ENCODE peak calls at places on chromosome 19, in five cellular contexts. P is NCI-H2081, S is T-helper 22 cell, L is GM12865, N is non-pigmented ciliary epithelial cell. D is an unnamed sample.

GRCh38 chr19:6828306-6828697 is 55.8 kb downstream of the VAV1 start:
- DNase-seq in P (no peak), S (no peak), L (no peak), N (no peak), D (no peak)

GRCh38 chr19:4014541-4015491 is 7.3 kb downstream of the PIAS4 start:
- DNase-seq in P (no peak), S (no peak), L (no peak), N (no peak), D (no peak)

GRCh38 chr19:43589680-43590079 is 6.3 kb downstream of the IRGQ start:
- DNase-seq in P (no peak), S (no peak), L (peak), N (no peak), D (no peak)

GRCh38 chr19:52527954-52528326 is 472 bp downstream of the ZNF808 start:
- DNase-seq in P (no peak), S (no peak), L (peak), N (no peak), D (no peak)

GRCh38 chr19:43464089-43464775 is 1.2 kb downstream of the LYPD3 start:
- DNase-seq in P (no peak), S (no peak), L (no peak), N (no peak), D (peak)

GRCh38 chr19:11797491-11797890 is 832 bp upstream of the ZNF491 start:
- DNase-seq in P (peak), S (peak), L (peak), N (peak), D (peak)

GRCh38 chr19:30854661-30855060 is 482.5 kb downstream of the ZNF536 start:
- DNase-seq in P (no peak), S (no peak), L (no peak), N (no peak), D (no peak)

GRCh38 chr19:58009666-58010301 is 7.2 kb upstream of the ZNF606 start:
- DNase-seq in P (no peak), S (no peak), L (peak), N (peak), D (peak)

GRCh38 chr19:8663920-8664670 is 33.7 kb downstream of the NFILZ start:
- DNase-seq in P (no peak), S (no peak), L (peak), N (no peak), D (peak)

GRCh38 chr19:7917292-7918061 is 2.7 kb upstream of the SNAPC2 start:
- DNase-seq in P (peak), S (peak), L (peak), N (no peak), D (peak)

GRCh38 chr19:1384085-1384462 is 367 bp downstream of the NDUFS7 start:
- DNase-seq in P (no peak), S (no peak), L (no peak), N (no peak), D (no peak)

GRCh38 chr19:38417544-38418506 is 8.2 kb downstream of the RASGRP4 start:
- DNase-seq in P (peak), S (peak), L (peak), N (no peak), D (peak)

GRCh38 chr19:48806518-48806817 is 4.4 kb downstream of the BCAT2 start:
- DNase-seq in P (no peak), S (no peak), L (no peak), N (no peak), D (peak)

GRCh38 chr19:54481326-54481930 is 8.3 kb upstream of the CDC42EP5 start:
- DNase-seq in P (peak), S (no peak), L (peak), N (no peak), D (peak)

GRCh38 chr19:35350591-35350990 is 2.9 kb downstream of the FFAR1 start:
- DNase-seq in P (no peak), S (no peak), L (peak), N (no peak), D (peak)

GRCh38 chr19:45528744-45529453 is 21.6 kb downstream of the VASP start:
- DNase-seq in P (peak), S (no peak), L (no peak), N (no peak), D (no peak)

GRCh38 chr19:41097302-41097701 is 9.1 kb downstream of the CYP2A13 start:
- DNase-seq in P (no peak), S (no peak), L (no peak), N (no peak), D (no peak)

GRCh38 chr19:35755160-35755549 is 1.7 kb downstream of the HSPB6 start:
- DNase-seq in P (no peak), S (no peak), L (no peak), N (no peak), D (no peak)

GRCh38 chr19:39297931-39298634 is 1.9 kb downstream of the IFNL1 start:
- DNase-seq in P (no peak), S (no peak), L (no peak), N (no peak), D (no peak)

GRCh38 chr19:17829855-17830566 is 8.7 kb upstream of the INSL3 start:
- DNase-seq in P (peak), S (no peak), L (no peak), N (no peak), D (no peak)

GRCh38 chr19:13864513-13865242 is 12.3 kb upstream of the NANOS3 start:
- DNase-seq in P (no peak), S (no peak), L (no peak), N (no peak), D (no peak)

GRCh38 chr19:36120984-36121358 is 5.7 kb downstream of the TBCB start:
- DNase-seq in P (no peak), S (no peak), L (no peak), N (no peak), D (peak)

GRCh38 chr19:41860419-41861097 is 503 bp downstream of the RPS19 start:
- DNase-seq in P (no peak), S (no peak), L (peak), N (no peak), D (no peak)

GRCh38 chr19:2495130-2495641 is 19.3 kb downstream of the GADD45B start:
- DNase-seq in P (peak), S (no peak), L (no peak), N (no peak), D (no peak)

GRCh38 chr19:31882709-31883108 is 462.7 kb upstream of the ZNF507 start:
- DNase-seq in P (no peak), S (no peak), L (no peak), N (no peak), D (no peak)

GRCh38 chr19:3233831-3234230 is 9.4 kb downstream of the CELF5 start:
- DNase-seq in P (no peak), S (no peak), L (no peak), N (no peak), D (no peak)

GRCh38 chr19:49546825-49547565 is 19.2 kb downstream of the RCN3 start:
- DNase-seq in P (peak), S (no peak), L (peak), N (peak), D (peak)

GRCh38 chr19:2365201-2365970 is 5.3 kb downstream of the TMPRSS9 start:
- DNase-seq in P (no peak), S (no peak), L (no peak), N (no peak), D (no peak)

GRCh38 chr19:17332677-17333581 is 1.7 kb downstream of the ANO8 start:
- DNase-seq in P (peak), S (no peak), L (peak), N (no peak), D (no peak)

GRCh38 chr19:12833418-12833746 is 997 bp downstream of the RTBDN start:
- DNase-seq in P (no peak), S (no peak), L (no peak), N (no peak), D (no peak)

GRCh38 chr19:45275370-45275971 is 24.4 kb downstream of the MARK4 start:
- DNase-seq in P (no peak), S (no peak), L (no peak), N (no peak), D (no peak)

GRCh38 chr19:2278504-2279158 is 3.3 kb downstream of the PEAK3 start:
- DNase-seq in P (no peak), S (no peak), L (no peak), N (no peak), D (no peak)

GRCh38 chr19:19543101-19543500 is 5.0 kb downstream of the CILP2 start:
- DNase-seq in P (no peak), S (no peak), L (no peak), N (no peak), D (no peak)

GRCh38 chr19:7224205-7224833 is 69.9 kb downstream of the INSR start:
- DNase-seq in P (no peak), S (no peak), L (no peak), N (no peak), D (no peak)

D was measured in GM13976.